ENCODE peak calls at places on chromosome 6, in four cellular contexts. G is lower leg skin; C is amygdala; X is stimulated activated CD4-positive, alpha-beta T cell treated with anti-CD3 and anti-CD28 coated beads, Interleukin-2, amount 100 ng/mL, for 48 hours. T is an unnamed sample.

GRCh38 chr6:135002229-135002844 is 52.3 kb downstream of the HBS1L start:
- DNase-seq in G (no peak), C (no peak), X (no peak), T (no peak)

GRCh38 chr6:73610444-73611275 is 43.1 kb downstream of the SLC17A5 start:
- DNase-seq in X (no peak), C (no peak), G (no peak), T (no peak)

GRCh38 chr6:105191351-105191750 is 11.5 kb upstream of the POPDC3 start:
- DNase-seq in X (no peak), G (no peak), C (no peak), T (no peak)

GRCh38 chr6:82568290-82568993 is 204.8 kb downstream of the TPBG start:
- DNase-seq in C (peak; percentile 26), G (no peak), X (no peak), T (no peak)

GRCh38 chr6:36874016-36874442 is 574 bp downstream of the PPIL1 start:
- DNase-seq in X (no peak), C (no peak), G (no peak), T (no peak)

GRCh38 chr6:46652232-46652602 is 401 bp downstream of the CYP39A1 start:
- DNase-seq in C (no peak), X (no peak), G (no peak), T (no peak)

GRCh38 chr6:145227593-145227992 is 507.7 kb downstream of the EPM2A start:
- DNase-seq in X (no peak), G (no peak), C (no peak), T (no peak)

GRCh38 chr6:30932665-30933365 is 845 bp upstream of the SFTA2 start:
- DNase-seq in C (no peak), G (no peak), X (no peak), T (no peak)

GRCh38 chr6:52497652-52498408 is 77.7 kb downstream of the EFHC1 start:
- DNase-seq in C (no peak), G (no peak), X (no peak), T (no peak)

GRCh38 chr6:141123084-141123483 is 1009.6 kb upstream of the GJE1 start:
- DNase-seq in C (no peak), X (no peak), G (no peak), T (no peak)

GRCh38 chr6:146028250-146028789 is 542 bp upstream of the GRM1 start:
- DNase-seq in X (peak; percentile 34), G (no peak), C (no peak), T (peak; percentile 16)

GRCh38 chr6:165649701-165650137 is 13.3 kb downstream of the PDE10A start:
- DNase-seq in X (no peak), G (no peak), C (no peak), T (no peak)

GRCh38 chr6:138404666-138405337 is 779 bp downstream of the HEBP2 start:
- DNase-seq in X (no peak), C (no peak), G (no peak), T (no peak)

GRCh38 chr6:132190815-132191175 is 210.5 kb downstream of the MOXD1 start:
- DNase-seq in X (no peak), G (no peak), C (no peak), T (no peak)

GRCh38 chr6:37663016-37663810 is 34.5 kb downstream of the MDGA1 start:
- DNase-seq in C (no peak), X (no peak), G (no peak), T (no peak)

GRCh38 chr6:169976301-169977081 is 225.1 kb downstream of the ERMARD start:
- DNase-seq in G (no peak), X (no peak), C (no peak), T (no peak)

GRCh38 chr6:73225396-73225795 is at the start of gene KHDC1L:
- DNase-seq in C (no peak), G (no peak), X (no peak), T (no peak)

GRCh38 chr6:21886601-21887091 is 293.1 kb downstream of the SOX4 start:
- DNase-seq in C (no peak), G (no peak), X (no peak), T (no peak)

GRCh38 chr6:41277644-41278043 is 8.8 kb downstream of the TREM1 start:
- DNase-seq in C (no peak), G (no peak), X (no peak), T (no peak)

GRCh38 chr6:3359091-3359752 is 97.6 kb downstream of the SLC22A23 start:
- DNase-seq in C (no peak), X (no peak), G (no peak), T (no peak)

GRCh38 chr6:163120223-163120622 is 294.3 kb upstream of the QKI start:
- DNase-seq in X (no peak), G (no peak), C (no peak), T (no peak)

GRCh38 chr6:75870389-75870788 is 121.3 kb downstream of the MYO6 start:
- DNase-seq in X (no peak), C (no peak), G (no peak), T (no peak)